ENCODE peak calls at places on chromosomes 13 and 19, in five cellular contexts. One of them, this sample, is unnamed.

GRCh38 chr13:30736921-30737320 is 1.6 kb downstream of the ALOX5AP start:
- DNase-seq in uterus: no peak
- DNase-seq in stomach: no peak
- DNase-seq in A549: no peak
- DNase-seq in prostate gland: no peak
- DNase-seq in this sample: no peak

GRCh38 chr19:55431183-55431582 is 11.9 kb downstream of the SHISA7 start:
- DNase-seq in stomach: no peak
- DNase-seq in uterus: no peak
- DNase-seq in prostate gland: no peak
- DNase-seq in A549: no peak
- DNase-seq in this sample: no peak

GRCh38 chr19:34282611-34283519 is 28.5 kb downstream of the GARRE1 start:
- DNase-seq in prostate gland: peak; percentile 65
- DNase-seq in A549: no peak
- DNase-seq in uterus: no peak
- DNase-seq in stomach: peak; percentile 29
- DNase-seq in this sample: no peak

GRCh38 chr19:41294393-41294792 is 15.6 kb upstream of the CCDC97 start:
- DNase-seq in A549: no peak
- DNase-seq in uterus: no peak
- DNase-seq in stomach: no peak
- DNase-seq in prostate gland: no peak
- DNase-seq in this sample: no peak

GRCh38 chr13:73870970-73871935 is 263.0 kb downstream of the KLF12 start:
- DNase-seq in A549: no peak
- DNase-seq in stomach: no peak
- DNase-seq in prostate gland: no peak
- DNase-seq in uterus: peak; percentile 22
- DNase-seq in this sample: no peak

GRCh38 chr19:31402529-31402928 is 53.3 kb upstream of the TSHZ3 start:
- DNase-seq in A549: no peak
- DNase-seq in uterus: no peak
- DNase-seq in prostate gland: no peak
- DNase-seq in stomach: no peak
- DNase-seq in this sample: no peak

GRCh38 chr13:30818323-30818960 is 83.1 kb downstream of the ALOX5AP start:
- DNase-seq in A549: no peak
- DNase-seq in stomach: no peak
- DNase-seq in prostate gland: no peak
- DNase-seq in uterus: peak; percentile 76
- DNase-seq in this sample: peak; percentile 56

GRCh38 chr13:78601124-78601885 is 2.0 kb downstream of the POU4F1 start:
- DNase-seq in uterus: no peak
- DNase-seq in A549: no peak
- DNase-seq in stomach: no peak
- DNase-seq in prostate gland: no peak
- DNase-seq in this sample: no peak

GRCh38 chr19:39430675-39431593 is 4.8 kb downstream of the RPS16 start:
- DNase-seq in prostate gland: no peak
- DNase-seq in uterus: no peak
- DNase-seq in stomach: no peak
- DNase-seq in A549: peak; percentile 100
- DNase-seq in this sample: peak; percentile 89

GRCh38 chr13:94327318-94327717 is 152.2 kb downstream of the DCT start:
- DNase-seq in prostate gland: no peak
- DNase-seq in uterus: no peak
- DNase-seq in A549: no peak
- DNase-seq in stomach: no peak
- DNase-seq in this sample: no peak

GRCh38 chr19:38049105-38049649 is 142.2 kb downstream of the SIPA1L3 start:
- DNase-seq in uterus: no peak
- DNase-seq in stomach: peak; percentile 29
- DNase-seq in prostate gland: no peak
- DNase-seq in A549: no peak
- DNase-seq in this sample: no peak

GRCh38 chr13:79070343-79070974 is 335.6 kb downstream of the RBM26 start:
- DNase-seq in A549: no peak
- DNase-seq in uterus: no peak
- DNase-seq in stomach: no peak
- DNase-seq in prostate gland: no peak
- DNase-seq in this sample: no peak

GRCh38 chr13:28983661-28984060 is 163.5 kb downstream of the MTUS2 start:
- DNase-seq in A549: no peak
- DNase-seq in stomach: peak; percentile 27
- DNase-seq in uterus: no peak
- DNase-seq in prostate gland: no peak
- DNase-seq in this sample: no peak

GRCh38 chr13:80499536-80500280 is 158.8 kb upstream of the SPRY2 start:
- DNase-seq in uterus: no peak
- DNase-seq in A549: no peak
- DNase-seq in prostate gland: no peak
- DNase-seq in stomach: no peak
- DNase-seq in this sample: no peak

GRCh38 chr13:99446242-99446641 is 55.0 kb upstream of the TM9SF2 start:
- DNase-seq in stomach: no peak
- DNase-seq in prostate gland: no peak
- DNase-seq in uterus: no peak
- DNase-seq in A549: no peak
- DNase-seq in this sample: no peak
- TF ChIP-seq CTCF in stomach: no peak
- TF ChIP-seq CTCF in prostate gland: no peak
- TF ChIP-seq CTCF in uterus: no peak
- TF ChIP-seq CTCF in A549: no peak
- TF ChIP-seq CTCF in this sample: no peak

GRCh38 chr13:111202745-111203144 is 87.6 kb downstream of the ARHGEF7 start:
- DNase-seq in A549: peak; percentile 26
- DNase-seq in prostate gland: no peak
- DNase-seq in stomach: no peak
- DNase-seq in uterus: no peak
- DNase-seq in this sample: no peak
- TF ChIP-seq POLR2A in A549: no peak
- TF ChIP-seq POLR2A in prostate gland: no peak
- TF ChIP-seq POLR2A in stomach: no peak
- TF ChIP-seq POLR2A in uterus: peak; percentile 37
- TF ChIP-seq POLR2A in this sample: no peak

GRCh38 chr13:106376411-106377112 is 158.9 kb downstream of the EFNB2 start:
- DNase-seq in A549: peak; percentile 48
- DNase-seq in prostate gland: no peak
- DNase-seq in uterus: peak; percentile 61
- DNase-seq in stomach: peak; percentile 61
- DNase-seq in this sample: no peak
- TF ChIP-seq CTCF in A549: no peak
- TF ChIP-seq CTCF in prostate gland: no peak
- TF ChIP-seq CTCF in uterus: no peak
- TF ChIP-seq CTCF in stomach: no peak
- TF ChIP-seq CTCF in this sample: no peak

GRCh38 chr19:18683955-18684641 is 618 bp downstream of the CRTC1 start:
- DNase-seq in A549: no peak
- DNase-seq in stomach: no peak
- DNase-seq in uterus: no peak
- DNase-seq in prostate gland: no peak
- DNase-seq in this sample: no peak

GRCh38 chr19:18682807-18683108 is 722 bp upstream of the CRTC1 start:
- DNase-seq in uterus: no peak
- DNase-seq in prostate gland: no peak
- DNase-seq in stomach: no peak
- DNase-seq in A549: no peak
- DNase-seq in this sample: no peak

GRCh38 chr19:18685597-18686164 is 2.2 kb downstream of the CRTC1 start:
- DNase-seq in uterus: no peak
- DNase-seq in A549: no peak
- DNase-seq in prostate gland: no peak
- DNase-seq in stomach: no peak
- DNase-seq in this sample: no peak

GRCh38 chr19:18684642-18684993 is 1.1 kb downstream of the CRTC1 start:
- DNase-seq in stomach: no peak
- DNase-seq in A549: no peak
- DNase-seq in uterus: no peak
- DNase-seq in prostate gland: no peak
- DNase-seq in this sample: no peak

DNA sequence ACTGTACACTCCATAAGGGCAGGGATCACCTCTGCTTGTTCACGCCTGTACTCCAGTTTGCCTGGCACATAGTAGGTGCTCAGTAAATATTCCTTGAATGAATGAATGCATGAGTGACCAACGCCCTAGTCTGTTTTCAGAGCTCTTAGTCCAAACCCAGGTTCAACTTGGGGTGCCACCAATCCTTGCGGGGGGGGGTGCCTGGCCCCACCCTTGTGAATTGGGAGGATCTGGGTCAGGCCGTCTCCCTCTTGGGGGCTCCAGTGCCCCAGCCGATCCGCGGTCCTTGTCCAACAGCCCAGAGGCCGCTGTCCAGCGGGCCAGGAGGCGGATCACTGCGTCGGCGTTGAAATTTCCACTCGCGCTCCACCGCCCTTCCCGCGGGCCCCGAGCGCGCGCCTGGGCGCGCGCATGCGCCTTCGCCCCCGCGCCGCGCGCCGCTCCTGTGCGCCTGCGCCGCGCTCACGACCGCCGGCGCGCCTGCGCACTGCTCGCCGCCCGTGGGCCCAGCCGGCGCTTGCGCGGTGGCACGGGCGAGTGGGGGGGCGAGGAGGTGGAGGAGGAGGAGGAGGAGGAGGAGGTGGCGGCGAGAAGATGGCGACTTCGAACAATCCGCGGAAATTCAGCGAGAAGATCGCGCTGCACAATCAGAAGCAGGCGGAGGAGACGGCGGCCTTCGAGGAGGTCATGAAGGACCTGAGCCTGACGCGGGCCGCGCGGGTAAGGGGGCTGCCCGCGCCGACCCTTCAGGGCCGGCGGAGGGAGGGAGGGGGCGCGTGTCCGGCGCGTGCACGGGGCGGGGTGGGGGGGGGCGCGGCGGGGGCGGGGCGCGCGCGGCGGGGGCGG is at the start of gene CRTC1:
- DNase-seq in A549: peak; percentile 80
- DNase-seq in prostate gland: peak; percentile 77
- DNase-seq in uterus: peak; percentile 93
- DNase-seq in stomach: peak; percentile 90
- DNase-seq in this sample: peak; percentile 76
- TF ChIP-seq POLR2A in A549: peak; percentile 57
- TF ChIP-seq POLR2A in prostate gland: peak; percentile 43
- TF ChIP-seq POLR2A in uterus: peak; percentile 57
- TF ChIP-seq POLR2A in stomach: no peak
- TF ChIP-seq POLR2A in this sample: no peak

GRCh38 chr19:43754562-43755255 is at the start of gene SMG9:
- DNase-seq in stomach: peak; percentile 99
- DNase-seq in uterus: peak; percentile 99
- DNase-seq in prostate gland: peak; percentile 96
- DNase-seq in A549: peak; percentile 99
- DNase-seq in this sample: peak; percentile 99
- TF ChIP-seq CTCF in stomach: no peak
- TF ChIP-seq CTCF in uterus: no peak
- TF ChIP-seq CTCF in prostate gland: no peak
- TF ChIP-seq CTCF in A549: no peak
- TF ChIP-seq CTCF in this sample: peak; percentile 21

GRCh38 chr13:112587359-112587766 is 590 bp downstream of the TUBGCP3 start:
- DNase-seq in stomach: peak; percentile 82
- DNase-seq in prostate gland: peak; percentile 63
- DNase-seq in A549: peak; percentile 69
- DNase-seq in uterus: peak; percentile 88
- DNase-seq in this sample: peak; percentile 74
- TF ChIP-seq POLR2A in stomach: no peak
- TF ChIP-seq POLR2A in prostate gland: no peak
- TF ChIP-seq POLR2A in A549: peak; percentile 44
- TF ChIP-seq POLR2A in uterus: no peak
- TF ChIP-seq POLR2A in this sample: no peak

DNA sequence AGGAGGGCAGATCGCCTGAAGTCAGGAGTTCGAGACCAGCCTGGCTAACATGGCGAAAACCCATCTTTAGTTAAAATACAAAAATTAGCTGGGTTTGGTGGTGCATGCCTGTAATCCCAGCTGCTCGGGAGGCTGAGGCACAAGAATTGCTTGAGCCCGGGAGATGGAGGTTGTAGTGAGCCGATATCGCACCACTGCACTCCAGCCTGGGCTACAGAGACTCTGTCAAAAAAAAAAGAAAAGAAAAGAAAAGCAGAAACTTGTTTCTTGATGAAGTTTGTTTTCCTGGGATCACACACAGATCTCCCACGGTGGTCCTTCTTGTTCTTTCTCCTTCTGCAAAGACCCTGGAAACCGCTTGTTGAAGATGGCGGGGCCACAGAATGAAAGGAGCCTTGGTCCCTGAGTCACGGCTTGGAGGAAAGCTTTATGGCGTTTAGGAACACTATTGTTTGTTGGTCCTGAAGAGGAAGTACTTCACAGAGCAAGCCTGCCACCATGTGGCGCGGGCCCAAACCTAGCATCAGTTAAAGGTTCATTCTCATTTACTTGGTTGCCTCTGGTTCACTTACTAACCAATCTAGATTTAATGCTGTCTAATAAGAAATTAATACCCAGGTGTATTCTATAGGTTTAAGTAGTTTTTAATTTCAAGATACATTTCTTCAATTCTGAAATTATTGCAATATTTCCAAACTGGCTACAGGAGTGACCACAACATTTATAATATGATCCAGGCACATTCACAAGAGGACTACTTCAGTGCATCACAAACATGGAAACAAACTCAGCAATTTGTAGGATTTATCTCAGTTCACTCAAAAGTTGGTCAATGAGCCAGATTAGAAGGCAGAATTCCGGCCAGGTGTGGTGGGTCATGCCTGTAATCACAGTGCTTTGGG is 21.3 kb upstream of the ARL11 start:
- DNase-seq in uterus: peak; percentile 85
- DNase-seq in A549: peak; percentile 87
- DNase-seq in prostate gland: peak; percentile 88
- DNase-seq in stomach: peak; percentile 92
- DNase-seq in this sample: peak; percentile 87
- TF ChIP-seq CTCF in uterus: peak; percentile 75
- TF ChIP-seq CTCF in A549: peak; percentile 81
- TF ChIP-seq CTCF in prostate gland: peak; percentile 76
- TF ChIP-seq CTCF in stomach: no peak
- TF ChIP-seq CTCF in this sample: peak; percentile 77

GRCh38 chr19:52962394-52963228 is at the start of gene ZNF816:
- DNase-seq in uterus: peak; percentile 99
- DNase-seq in prostate gland: peak; percentile 99
- DNase-seq in A549: peak; percentile 22
- DNase-seq in stomach: peak; percentile 100
- DNase-seq in this sample: peak; percentile 98
- TF ChIP-seq POLR2A in uterus: peak; percentile 58
- TF ChIP-seq POLR2A in prostate gland: peak; percentile 64
- TF ChIP-seq POLR2A in A549: no peak
- TF ChIP-seq POLR2A in stomach: no peak
- TF ChIP-seq POLR2A in this sample: no peak

GRCh38 chr13:76019421-76020044 is 383.4 kb downstream of the LMO7 start:
- DNase-seq in prostate gland: no peak
- DNase-seq in stomach: no peak
- DNase-seq in uterus: no peak
- DNase-seq in A549: peak; percentile 18
- DNase-seq in this sample: no peak
- TF ChIP-seq CTCF in prostate gland: no peak
- TF ChIP-seq CTCF in stomach: no peak
- TF ChIP-seq CTCF in uterus: no peak
- TF ChIP-seq CTCF in A549: peak; percentile 22
- TF ChIP-seq CTCF in this sample: no peak

This sample was measured in lower leg skin.